ENCODE peak calls at places on chromosome 6, in five cellular contexts. U is tibial artery, E is mesothelial cell of epicardium, A is GM10248, B is choroid plexus epithelial cell. V is an unnamed sample.

GRCh38 chr6:169978615-169979161 is 227.3 kb downstream of the ERMARD start:
- DNase-seq in U (peak; percentile 14), B (no peak), E (no peak), A (no peak), V (no peak)

GRCh38 chr6:64750910-64751309 is 956.1 kb downstream of the EYS start:
- DNase-seq in U (no peak), A (no peak), E (no peak), B (no peak), V (no peak)

GRCh38 chr6:37807656-37808055 is 11.9 kb upstream of the ZFAND3 start:
- DNase-seq in B (no peak), U (no peak), E (no peak), A (no peak), V (no peak)

GRCh38 chr6:31663961-31664789 is 622 bp downstream of the GPANK1 start:
- DNase-seq in U (peak; percentile 70), E (no peak), B (peak; percentile 78), A (no peak), V (no peak)

GRCh38 chr6:2729921-2730320 is 20.8 kb downstream of the MYLK4 start:
- DNase-seq in B (no peak), A (no peak), U (no peak), E (no peak), V (no peak)

GRCh38 chr6:27297857-27298730 is 14.0 kb downstream of the POM121L2 start:
- DNase-seq in A (no peak), U (no peak), B (peak; percentile 61), E (no peak), V (no peak)

GRCh38 chr6:42851599-42851998 is 27.8 kb upstream of the RPL7L1 start:
- DNase-seq in B (no peak), E (no peak), U (no peak), A (no peak), V (no peak)

GRCh38 chr6:134323698-134324097 is 5.8 kb upstream of the SGK1 start:
- DNase-seq in E (no peak), A (no peak), B (no peak), U (no peak), V (no peak)

GRCh38 chr6:33192105-33192646 is at the start of gene COL11A2:
- DNase-seq in E (no peak), A (no peak), B (no peak), U (no peak), V (no peak)

GRCh38 chr6:6543181-6543879 is 45.2 kb upstream of the LY86 start:
- DNase-seq in B (no peak), A (peak; percentile 52), U (peak; percentile 49), E (no peak), V (no peak)

GRCh38 chr6:26607434-26608230 is 10.9 kb downstream of the ABT1 start:
- DNase-seq in B (peak; percentile 80), E (peak; percentile 52), A (peak; percentile 68), U (no peak), V (peak; percentile 46)

GRCh38 chr6:149888659-149889058 is 9.3 kb downstream of the RAET1E start:
- DNase-seq in U (no peak), A (no peak), B (peak; percentile 39), E (no peak), V (no peak)

GRCh38 chr6:149450679-149451360 is 34.0 kb downstream of the ZC3H12D start:
- DNase-seq in A (no peak), B (no peak), E (peak; percentile 55), U (no peak), V (no peak)

GRCh38 chr6:137487947-137488735 is 6.1 kb downstream of the OLIG3 start:
- DNase-seq in A (peak; percentile 37), E (no peak), B (no peak), U (no peak), V (no peak)

GRCh38 chr6:10441004-10441654 is 26.3 kb upstream of the TFAP2A start:
- DNase-seq in U (no peak), B (peak; percentile 89), A (no peak), E (no peak), V (peak; percentile 60)

GRCh38 chr6:77926198-77926752 is 273.4 kb downstream of the MEI4 start:
- DNase-seq in B (peak; percentile 70), E (no peak), U (no peak), A (no peak), V (no peak)
- TF ChIP-seq CTCF in B (peak; percentile 62), E (no peak), U (no peak), A (peak; percentile 16), V (no peak)

DNA sequence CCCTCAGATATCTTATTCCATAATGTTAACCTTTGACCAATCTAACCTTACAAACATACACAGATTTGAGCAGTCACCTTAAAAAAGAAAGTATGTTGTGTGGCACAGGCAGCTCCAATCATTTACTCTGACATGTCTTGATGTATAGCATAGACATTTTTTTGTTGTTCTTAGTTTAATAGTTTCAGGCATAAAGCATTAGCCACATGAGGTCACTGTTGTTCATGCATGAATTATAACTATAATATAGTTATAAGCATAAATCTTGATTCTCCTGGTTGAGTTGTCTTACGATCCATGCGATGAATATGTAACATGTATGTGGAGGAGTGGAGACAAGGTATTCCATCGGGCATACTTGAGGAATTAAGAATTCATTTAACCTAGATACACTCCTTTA is 26.1 kb upstream of the NKAIN2 start:
- DNase-seq in A (no peak), B (peak; percentile 71), E (no peak), U (no peak), V (no peak)
- TF ChIP-seq CTCF in A (peak; percentile 36), B (peak; percentile 59), E (no peak), U (no peak), V (no peak)

DNA sequence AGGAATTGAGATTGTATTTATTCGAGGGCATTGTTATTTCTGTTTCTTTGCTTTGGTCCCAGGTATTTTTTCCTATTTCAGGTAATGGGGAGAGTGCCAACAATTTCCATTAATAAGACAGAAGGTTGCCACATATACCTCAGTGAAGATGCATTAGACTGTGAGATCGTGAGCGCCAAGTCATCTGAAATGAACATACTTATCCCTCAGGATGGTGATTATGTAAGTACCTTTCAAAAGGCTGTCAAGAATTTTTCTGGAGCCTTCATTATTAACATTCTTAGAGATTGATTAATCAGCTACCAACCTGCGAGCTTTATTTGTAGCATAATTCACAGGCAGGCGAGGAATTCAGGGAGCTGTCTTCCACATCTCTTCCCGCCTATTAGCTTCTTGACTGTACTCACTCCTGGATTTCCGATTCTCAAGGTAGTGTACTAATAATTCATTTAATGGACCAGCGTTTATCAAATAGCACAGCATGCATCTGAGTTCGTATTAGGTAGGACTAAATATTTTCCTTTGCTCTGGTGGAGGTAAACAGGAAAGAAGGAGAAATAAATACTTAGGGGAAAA is 48.6 kb upstream of the FAM8A1 start:
- DNase-seq in B (no peak), A (no peak), E (no peak), U (no peak), V (no peak)
- TF ChIP-seq CTCF in B (no peak), A (no peak), E (no peak), U (no peak), V (no peak)

GRCh38 chr6:135329851-135330803 is 149.0 kb downstream of the MYB start:
- DNase-seq in E (no peak), A (peak; percentile 31), U (no peak), B (no peak), V (no peak)
- TF ChIP-seq CTCF in E (no peak), A (no peak), U (no peak), B (no peak), V (no peak)

DNA sequence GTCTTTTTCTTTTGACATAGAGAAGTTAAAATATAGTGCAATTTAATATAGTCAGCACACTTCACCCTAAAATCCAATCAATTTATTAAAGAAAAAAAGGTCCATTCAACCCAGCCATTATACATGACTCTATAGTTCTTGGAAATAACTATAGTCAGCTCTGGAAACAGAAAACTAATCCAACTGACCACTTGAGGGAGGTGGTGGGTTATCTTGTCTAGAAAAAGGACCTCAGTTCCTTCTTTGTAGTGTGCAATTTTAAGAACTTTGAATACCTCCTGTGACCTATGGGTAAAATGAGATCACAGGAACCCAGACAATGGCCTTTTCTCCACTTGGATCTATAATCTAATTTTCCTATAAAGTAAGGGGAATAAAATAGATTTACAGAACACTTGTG is 163.6 kb upstream of the CENPW start:
- DNase-seq in U (no peak), E (no peak), A (no peak), B (peak; percentile 75), V (no peak)
- TF ChIP-seq CTCF in U (no peak), E (no peak), A (peak; percentile 40), B (peak; percentile 63), V (no peak)

GRCh38 chr6:98366406-98366805 is 468.0 kb upstream of the POU3F2 start:
- DNase-seq in A (no peak), E (no peak), B (no peak), U (no peak), V (no peak)
- TF ChIP-seq CTCF in A (no peak), E (no peak), B (no peak), U (no peak), V (no peak)

GRCh38 chr6:44667668-44668390 is 280.3 kb downstream of the CDC5L start:
- DNase-seq in E (no peak), U (no peak), A (no peak), B (peak; percentile 23), V (no peak)
- TF ChIP-seq CTCF in E (peak; percentile 61), U (peak; percentile 15), A (peak; percentile 48), B (peak; percentile 70), V (peak; percentile 14)

GRCh38 chr6:43952746-43953145 is 174.5 kb downstream of the MRPL14 start:
- DNase-seq in A (no peak), B (peak; percentile 29), U (no peak), E (no peak), V (no peak)
- TF ChIP-seq CTCF in A (no peak), B (peak; percentile 40), U (no peak), E (no peak), V (no peak)

GRCh38 chr6:130307752-130308361 is 58.0 kb upstream of the TMEM200A start:
- DNase-seq in B (peak; percentile 76), E (no peak), A (no peak), U (no peak), V (no peak)

GRCh38 chr6:130309028-130309427 is 56.8 kb upstream of the TMEM200A start:
- DNase-seq in A (no peak), E (no peak), B (no peak), U (no peak), V (no peak)

GRCh38 chr6:130314271-130314670 is 51.5 kb upstream of the TMEM200A start:
- DNase-seq in A (no peak), E (no peak), B (no peak), U (no peak), V (no peak)

DNA sequence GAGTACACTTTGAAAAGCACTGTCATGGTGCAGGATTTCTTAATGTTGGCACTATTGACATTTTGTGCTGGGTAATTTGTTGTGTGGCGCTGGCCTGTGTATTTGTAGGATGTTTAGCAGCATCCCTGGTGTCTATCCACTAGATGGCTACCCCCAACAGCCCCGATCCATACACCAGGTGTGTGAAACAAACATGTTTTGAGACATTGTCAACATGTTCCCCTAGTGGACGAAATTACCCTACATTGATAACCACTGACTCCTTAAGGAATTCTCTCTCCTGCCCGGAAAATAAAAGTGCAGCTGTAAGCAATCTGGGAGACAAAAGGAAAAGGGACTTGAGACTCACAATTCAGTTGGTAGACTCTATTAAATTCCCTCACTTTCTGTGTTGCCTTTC is 52.6 kb upstream of the TMEM200A start:
- DNase-seq in U (no peak), E (no peak), A (no peak), B (no peak), V (no peak)
- TF ChIP-seq CTCF in U (no peak), E (no peak), A (no peak), B (no peak), V (no peak)

GRCh38 chr6:28982476-28983266 is 22.4 kb downstream of the ZNF311 start:
- DNase-seq in A (no peak), E (no peak), B (peak; percentile 80), U (no peak), V (no peak)
- TF ChIP-seq CTCF in A (no peak), E (no peak), B (peak; percentile 46), U (no peak), V (no peak)

V was measured in lung.